ENCODE peak calls at places on chromosomes 4 and X, in five cellular contexts. One of them, this sample, is unnamed.

GRCh38 chr4:164596927-164597326 is 157.0 kb upstream of the SMIM31 start:
- DNase-seq in non-pigmented ciliary epithelial cell: no peak
- DNase-seq in AG09309: no peak
- DNase-seq in right atrium auricular region: no peak
- DNase-seq in stimulated activated CD8-positive, alpha-beta memory T cell treated with anti-CD3 and anti-CD28 coated beads, Interleukin-7, amount 100 ng/mL, for 24 hours: no peak
- DNase-seq in this sample: no peak

GRCh38 chr4:183905593-183906485 is 732 bp downstream of the STOX2 start:
- DNase-seq in stimulated activated CD8-positive, alpha-beta memory T cell treated with anti-CD3 and anti-CD28 coated beads, Interleukin-7, amount 100 ng/mL, for 24 hours: no peak
- DNase-seq in AG09309: no peak
- DNase-seq in right atrium auricular region: no peak
- DNase-seq in non-pigmented ciliary epithelial cell: no peak
- DNase-seq in this sample: no peak

GRCh38 chr4:158860856-158861255 is 92.0 kb downstream of the FNIP2 start:
- DNase-seq in stimulated activated CD8-positive, alpha-beta memory T cell treated with anti-CD3 and anti-CD28 coated beads, Interleukin-7, amount 100 ng/mL, for 24 hours: no peak
- DNase-seq in non-pigmented ciliary epithelial cell: no peak
- DNase-seq in right atrium auricular region: no peak
- DNase-seq in AG09309: no peak
- DNase-seq in this sample: no peak

GRCh38 chr4:85807247-85807915 is 332.4 kb downstream of the ARHGAP24 start:
- DNase-seq in AG09309: peak; percentile 55
- DNase-seq in right atrium auricular region: peak; percentile 76
- DNase-seq in non-pigmented ciliary epithelial cell: no peak
- DNase-seq in stimulated activated CD8-positive, alpha-beta memory T cell treated with anti-CD3 and anti-CD28 coated beads, Interleukin-7, amount 100 ng/mL, for 24 hours: no peak
- DNase-seq in this sample: no peak

GRCh38 chr4:185472063-185472542 is 570 bp upstream of the CCDC110 start:
- DNase-seq in stimulated activated CD8-positive, alpha-beta memory T cell treated with anti-CD3 and anti-CD28 coated beads, Interleukin-7, amount 100 ng/mL, for 24 hours: no peak
- DNase-seq in right atrium auricular region: no peak
- DNase-seq in non-pigmented ciliary epithelial cell: no peak
- DNase-seq in AG09309: no peak
- DNase-seq in this sample: no peak

GRCh38 chrX:11751261-11751660 is 6.8 kb upstream of the MSL3 start:
- DNase-seq in right atrium auricular region: no peak
- DNase-seq in AG09309: no peak
- DNase-seq in non-pigmented ciliary epithelial cell: no peak
- DNase-seq in stimulated activated CD8-positive, alpha-beta memory T cell treated with anti-CD3 and anti-CD28 coated beads, Interleukin-7, amount 100 ng/mL, for 24 hours: no peak
- DNase-seq in this sample: no peak

GRCh38 chr4:101027721-101028120 is 319.6 kb downstream of the PPP3CA start:
- DNase-seq in non-pigmented ciliary epithelial cell: no peak
- DNase-seq in AG09309: no peak
- DNase-seq in stimulated activated CD8-positive, alpha-beta memory T cell treated with anti-CD3 and anti-CD28 coated beads, Interleukin-7, amount 100 ng/mL, for 24 hours: no peak
- DNase-seq in right atrium auricular region: no peak
- DNase-seq in this sample: no peak

GRCh38 chr4:66769436-66769835 is 775.9 kb downstream of the CENPC start:
- DNase-seq in non-pigmented ciliary epithelial cell: no peak
- DNase-seq in stimulated activated CD8-positive, alpha-beta memory T cell treated with anti-CD3 and anti-CD28 coated beads, Interleukin-7, amount 100 ng/mL, for 24 hours: no peak
- DNase-seq in AG09309: no peak
- DNase-seq in right atrium auricular region: no peak
- DNase-seq in this sample: no peak

GRCh38 chrX:30593435-30594200 is 16.1 kb upstream of the TASL start:
- DNase-seq in stimulated activated CD8-positive, alpha-beta memory T cell treated with anti-CD3 and anti-CD28 coated beads, Interleukin-7, amount 100 ng/mL, for 24 hours: no peak
- DNase-seq in AG09309: no peak
- DNase-seq in right atrium auricular region: no peak
- DNase-seq in non-pigmented ciliary epithelial cell: no peak
- DNase-seq in this sample: no peak

GRCh38 chrX:19332983-19333382 is 10.7 kb upstream of the PDHA1 start:
- DNase-seq in right atrium auricular region: no peak
- DNase-seq in AG09309: no peak
- DNase-seq in non-pigmented ciliary epithelial cell: no peak
- DNase-seq in stimulated activated CD8-positive, alpha-beta memory T cell treated with anti-CD3 and anti-CD28 coated beads, Interleukin-7, amount 100 ng/mL, for 24 hours: no peak
- DNase-seq in this sample: no peak

GRCh38 chr4:84697615-84698201 is 114.8 kb downstream of the CDS1 start:
- DNase-seq in right atrium auricular region: no peak
- DNase-seq in AG09309: no peak
- DNase-seq in stimulated activated CD8-positive, alpha-beta memory T cell treated with anti-CD3 and anti-CD28 coated beads, Interleukin-7, amount 100 ng/mL, for 24 hours: no peak
- DNase-seq in non-pigmented ciliary epithelial cell: no peak
- DNase-seq in this sample: no peak

GRCh38 chr4:8171941-8172924 is 13.6 kb upstream of the ABLIM2 start:
- DNase-seq in AG09309: no peak
- DNase-seq in stimulated activated CD8-positive, alpha-beta memory T cell treated with anti-CD3 and anti-CD28 coated beads, Interleukin-7, amount 100 ng/mL, for 24 hours: no peak
- DNase-seq in right atrium auricular region: no peak
- DNase-seq in non-pigmented ciliary epithelial cell: no peak
- DNase-seq in this sample: no peak

GRCh38 chrX:63350551-63350950 is 581 bp downstream of the SPIN4 start:
- DNase-seq in non-pigmented ciliary epithelial cell: no peak
- DNase-seq in right atrium auricular region: no peak
- DNase-seq in stimulated activated CD8-positive, alpha-beta memory T cell treated with anti-CD3 and anti-CD28 coated beads, Interleukin-7, amount 100 ng/mL, for 24 hours: no peak
- DNase-seq in AG09309: no peak
- DNase-seq in this sample: peak; percentile 2

GRCh38 chrX:23389196-23389792 is 54.6 kb downstream of the PTCHD1 start:
- DNase-seq in stimulated activated CD8-positive, alpha-beta memory T cell treated with anti-CD3 and anti-CD28 coated beads, Interleukin-7, amount 100 ng/mL, for 24 hours: no peak
- DNase-seq in right atrium auricular region: no peak
- DNase-seq in non-pigmented ciliary epithelial cell: no peak
- DNase-seq in AG09309: no peak
- DNase-seq in this sample: no peak

GRCh38 chr4:81314897-81315470 is 100.0 kb upstream of the PRKG2 start:
- DNase-seq in non-pigmented ciliary epithelial cell: no peak
- DNase-seq in AG09309: peak; percentile 10
- DNase-seq in stimulated activated CD8-positive, alpha-beta memory T cell treated with anti-CD3 and anti-CD28 coated beads, Interleukin-7, amount 100 ng/mL, for 24 hours: no peak
- DNase-seq in right atrium auricular region: no peak
- DNase-seq in this sample: no peak

GRCh38 chrX:46882266-46882665 is 30.0 kb upstream of the JADE3 start:
- DNase-seq in right atrium auricular region: no peak
- DNase-seq in non-pigmented ciliary epithelial cell: no peak
- DNase-seq in stimulated activated CD8-positive, alpha-beta memory T cell treated with anti-CD3 and anti-CD28 coated beads, Interleukin-7, amount 100 ng/mL, for 24 hours: no peak
- DNase-seq in AG09309: no peak
- DNase-seq in this sample: no peak

GRCh38 chrX:3713937-3714434 is 537 bp upstream of the PRKX start:
- DNase-seq in AG09309: no peak
- DNase-seq in stimulated activated CD8-positive, alpha-beta memory T cell treated with anti-CD3 and anti-CD28 coated beads, Interleukin-7, amount 100 ng/mL, for 24 hours: no peak
- DNase-seq in non-pigmented ciliary epithelial cell: no peak
- DNase-seq in right atrium auricular region: no peak
- DNase-seq in this sample: no peak

GRCh38 chr4:125796138-125796537 is 481.4 kb downstream of the FAT4 start:
- DNase-seq in right atrium auricular region: no peak
- DNase-seq in non-pigmented ciliary epithelial cell: no peak
- DNase-seq in AG09309: no peak
- DNase-seq in stimulated activated CD8-positive, alpha-beta memory T cell treated with anti-CD3 and anti-CD28 coated beads, Interleukin-7, amount 100 ng/mL, for 24 hours: no peak
- DNase-seq in this sample: no peak

GRCh38 chr4:1402021-1402515 is 4.2 kb downstream of the NKX1-1 start:
- DNase-seq in AG09309: no peak
- DNase-seq in stimulated activated CD8-positive, alpha-beta memory T cell treated with anti-CD3 and anti-CD28 coated beads, Interleukin-7, amount 100 ng/mL, for 24 hours: no peak
- DNase-seq in non-pigmented ciliary epithelial cell: no peak
- DNase-seq in right atrium auricular region: no peak
- DNase-seq in this sample: no peak

GRCh38 chr4:142158980-142159379 is 522.6 kb downstream of the IL15 start:
- DNase-seq in stimulated activated CD8-positive, alpha-beta memory T cell treated with anti-CD3 and anti-CD28 coated beads, Interleukin-7, amount 100 ng/mL, for 24 hours: no peak
- DNase-seq in non-pigmented ciliary epithelial cell: no peak
- DNase-seq in right atrium auricular region: no peak
- DNase-seq in AG09309: no peak
- DNase-seq in this sample: no peak

GRCh38 chr4:149264093-149264733 is 551.4 kb downstream of the IQCM start:
- DNase-seq in stimulated activated CD8-positive, alpha-beta memory T cell treated with anti-CD3 and anti-CD28 coated beads, Interleukin-7, amount 100 ng/mL, for 24 hours: no peak
- DNase-seq in AG09309: peak; percentile 21
- DNase-seq in non-pigmented ciliary epithelial cell: peak; percentile 35
- DNase-seq in right atrium auricular region: no peak
- DNase-seq in this sample: no peak

GRCh38 chrX:118847676-118848075 is 24.1 kb downstream of the ZCCHC12 start:
- DNase-seq in AG09309: peak; percentile 16
- DNase-seq in non-pigmented ciliary epithelial cell: no peak
- DNase-seq in right atrium auricular region: no peak
- DNase-seq in stimulated activated CD8-positive, alpha-beta memory T cell treated with anti-CD3 and anti-CD28 coated beads, Interleukin-7, amount 100 ng/mL, for 24 hours: no peak
- DNase-seq in this sample: no peak

GRCh38 chr4:18937746-18938145 is 916.2 kb upstream of the LCORL start:
- DNase-seq in right atrium auricular region: no peak
- DNase-seq in AG09309: no peak
- DNase-seq in stimulated activated CD8-positive, alpha-beta memory T cell treated with anti-CD3 and anti-CD28 coated beads, Interleukin-7, amount 100 ng/mL, for 24 hours: no peak
- DNase-seq in non-pigmented ciliary epithelial cell: no peak
- DNase-seq in this sample: no peak

GRCh38 chr4:77538574-77539157 is 67.0 kb upstream of the CXCL13 start:
- DNase-seq in right atrium auricular region: no peak
- DNase-seq in stimulated activated CD8-positive, alpha-beta memory T cell treated with anti-CD3 and anti-CD28 coated beads, Interleukin-7, amount 100 ng/mL, for 24 hours: no peak
- DNase-seq in non-pigmented ciliary epithelial cell: no peak
- DNase-seq in AG09309: no peak
- DNase-seq in this sample: no peak

GRCh38 chr4:165839615-165840333 is 33.3 kb upstream of the TLL1 start:
- DNase-seq in AG09309: no peak
- DNase-seq in non-pigmented ciliary epithelial cell: no peak
- DNase-seq in stimulated activated CD8-positive, alpha-beta memory T cell treated with anti-CD3 and anti-CD28 coated beads, Interleukin-7, amount 100 ng/mL, for 24 hours: no peak
- DNase-seq in right atrium auricular region: no peak
- DNase-seq in this sample: no peak

GRCh38 chr4:94803181-94803580 is 45.4 kb downstream of the BMPR1B start:
- DNase-seq in AG09309: no peak
- DNase-seq in non-pigmented ciliary epithelial cell: no peak
- DNase-seq in right atrium auricular region: no peak
- DNase-seq in stimulated activated CD8-positive, alpha-beta memory T cell treated with anti-CD3 and anti-CD28 coated beads, Interleukin-7, amount 100 ng/mL, for 24 hours: no peak
- DNase-seq in this sample: no peak

GRCh38 chrX:11421816-11422528 is 128.8 kb downstream of the AMELX start:
- DNase-seq in AG09309: no peak
- DNase-seq in non-pigmented ciliary epithelial cell: no peak
- DNase-seq in right atrium auricular region: no peak
- DNase-seq in stimulated activated CD8-positive, alpha-beta memory T cell treated with anti-CD3 and anti-CD28 coated beads, Interleukin-7, amount 100 ng/mL, for 24 hours: no peak
- DNase-seq in this sample: no peak

GRCh38 chr4:83125738-83126141 is 11.2 kb upstream of the PLAC8 start:
- DNase-seq in non-pigmented ciliary epithelial cell: no peak
- DNase-seq in right atrium auricular region: no peak
- DNase-seq in stimulated activated CD8-positive, alpha-beta memory T cell treated with anti-CD3 and anti-CD28 coated beads, Interleukin-7, amount 100 ng/mL, for 24 hours: no peak
- DNase-seq in AG09309: no peak
- DNase-seq in this sample: peak; percentile 45

This sample was measured in effector memory CD8-positive, alpha-beta T cell.